ENCODE peak calls at places on chromosomes 13 and 19, in four cellular contexts. One of them, this sample, is unnamed.

GRCh38 chr19:13839938-13840750 is 36.8 kb upstream of the NANOS3 start:
- DNase-seq in KBM-7: no peak
- DNase-seq in GM10248: no peak
- DNase-seq in NCI-H2029: no peak
- DNase-seq in this sample: no peak

GRCh38 chr19:19160489-19161035 is 9.5 kb downstream of the MEF2B start:
- DNase-seq in KBM-7: peak; percentile 44
- DNase-seq in GM10248: peak; percentile 79
- DNase-seq in NCI-H2029: no peak
- DNase-seq in this sample: no peak

GRCh38 chr19:32642771-32643170 is 32.2 kb downstream of the ANKRD27 start:
- DNase-seq in KBM-7: no peak
- DNase-seq in GM10248: no peak
- DNase-seq in NCI-H2029: no peak
- DNase-seq in this sample: no peak

GRCh38 chr19:16301999-16302694 is 22.5 kb upstream of the KLF2 start:
- DNase-seq in KBM-7: no peak
- DNase-seq in GM10248: no peak
- DNase-seq in NCI-H2029: no peak
- DNase-seq in this sample: no peak

GRCh38 chr19:1350861-1351260 is 32.8 kb upstream of the NDUFS7 start:
- DNase-seq in KBM-7: no peak
- DNase-seq in GM10248: no peak
- DNase-seq in NCI-H2029: no peak
- DNase-seq in this sample: no peak

GRCh38 chr13:112897603-112897955 is 71.4 kb upstream of the MCF2L start:
- DNase-seq in KBM-7: no peak
- DNase-seq in GM10248: no peak
- DNase-seq in NCI-H2029: no peak
- DNase-seq in this sample: no peak

GRCh38 chr19:17063412-17063811 is 11.8 kb downstream of the HAUS8 start:
- DNase-seq in KBM-7: no peak
- DNase-seq in GM10248: no peak
- DNase-seq in NCI-H2029: no peak
- DNase-seq in this sample: no peak

GRCh38 chr19:51691122-51692064 is 1.7 kb upstream of the SPACA6 start:
- DNase-seq in KBM-7: peak; percentile 33
- DNase-seq in GM10248: no peak
- DNase-seq in NCI-H2029: no peak
- DNase-seq in this sample: peak; percentile 25

GRCh38 chr13:110873639-110874507 is 41.0 kb downstream of the ANKRD10 start:
- DNase-seq in KBM-7: no peak
- DNase-seq in GM10248: no peak
- DNase-seq in NCI-H2029: no peak
- DNase-seq in this sample: no peak

GRCh38 chr13:112670864-112671263 is 19.0 kb upstream of the ATP11A start:
- DNase-seq in KBM-7: no peak
- DNase-seq in GM10248: no peak
- DNase-seq in NCI-H2029: no peak
- DNase-seq in this sample: no peak

GRCh38 chr13:42345367-42345766 is 73.4 kb downstream of the AKAP11 start:
- DNase-seq in KBM-7: no peak
- DNase-seq in GM10248: peak; percentile 27
- DNase-seq in NCI-H2029: no peak
- DNase-seq in this sample: no peak

GRCh38 chr13:62357887-62358645 is 942.4 kb upstream of the PCDH20 start:
- DNase-seq in KBM-7: peak; percentile 60
- DNase-seq in GM10248: peak; percentile 14
- DNase-seq in NCI-H2029: no peak
- DNase-seq in this sample: no peak

GRCh38 chr19:4581381-4582111 is 22.1 kb upstream of the SEMA6B start:
- DNase-seq in KBM-7: no peak
- DNase-seq in GM10248: no peak
- DNase-seq in NCI-H2029: no peak
- DNase-seq in this sample: peak; percentile 86

GRCh38 chr19:53864308-53864836 is 3.3 kb upstream of the MYADM start:
- DNase-seq in KBM-7: no peak
- DNase-seq in GM10248: no peak
- DNase-seq in NCI-H2029: peak; percentile 56
- DNase-seq in this sample: no peak

GRCh38 chr13:21120191-21120590 is 56.2 kb downstream of the SKA3 start:
- DNase-seq in KBM-7: no peak
- DNase-seq in GM10248: no peak
- DNase-seq in NCI-H2029: no peak
- DNase-seq in this sample: no peak

GRCh38 chr19:13849991-13850909 is 26.7 kb upstream of the NANOS3 start:
- DNase-seq in KBM-7: peak; percentile 69
- DNase-seq in GM10248: peak; percentile 70
- DNase-seq in NCI-H2029: peak; percentile 74
- DNase-seq in this sample: peak; percentile 68

GRCh38 chr19:8302734-8303133 is 5.4 kb downstream of the CD320 start:
- DNase-seq in KBM-7: no peak
- DNase-seq in GM10248: no peak
- DNase-seq in NCI-H2029: no peak
- DNase-seq in this sample: no peak

GRCh38 chr19:50465986-50466771 is 10.1 kb upstream of the EMC10 start:
- DNase-seq in KBM-7: no peak
- DNase-seq in GM10248: no peak
- DNase-seq in NCI-H2029: peak; percentile 77
- DNase-seq in this sample: no peak

GRCh38 chr13:61294467-61295186 is 121.0 kb downstream of the PCDH20 start:
- DNase-seq in KBM-7: no peak
- DNase-seq in GM10248: no peak
- DNase-seq in NCI-H2029: no peak
- DNase-seq in this sample: no peak

GRCh38 chr13:36674337-36675212 is 755 bp downstream of the SERTM1 start:
- DNase-seq in KBM-7: no peak
- DNase-seq in GM10248: no peak
- DNase-seq in NCI-H2029: no peak
- DNase-seq in this sample: no peak

GRCh38 chr13:26061947-26062346 is 10.1 kb upstream of the SHISA2 start:
- DNase-seq in KBM-7: no peak
- DNase-seq in GM10248: no peak
- DNase-seq in NCI-H2029: no peak
- DNase-seq in this sample: no peak

GRCh38 chr19:7988307-7988706 is 17.1 kb downstream of the ELAVL1 start:
- DNase-seq in KBM-7: peak; percentile 18
- DNase-seq in GM10248: no peak
- DNase-seq in NCI-H2029: no peak
- DNase-seq in this sample: no peak

GRCh38 chr13:98471895-98472294 is 105.0 kb downstream of the STK24 start:
- DNase-seq in KBM-7: no peak
- DNase-seq in GM10248: no peak
- DNase-seq in NCI-H2029: no peak
- DNase-seq in this sample: no peak

GRCh38 chr19:31058676-31059075 is 290.6 kb downstream of the TSHZ3 start:
- DNase-seq in KBM-7: no peak
- DNase-seq in GM10248: no peak
- DNase-seq in NCI-H2029: no peak
- DNase-seq in this sample: no peak

GRCh38 chr13:99341969-99342722 is 34.9 kb upstream of the GPR183 start:
- DNase-seq in KBM-7: no peak
- DNase-seq in GM10248: no peak
- DNase-seq in NCI-H2029: no peak
- DNase-seq in this sample: no peak

GRCh38 chr19:13823256-13823655 is 28.0 kb downstream of the ZSWIM4 start:
- DNase-seq in KBM-7: no peak
- DNase-seq in GM10248: no peak
- DNase-seq in NCI-H2029: peak; percentile 62
- DNase-seq in this sample: no peak

GRCh38 chr13:74662895-74663294 is 528.7 kb upstream of the KLF12 start:
- DNase-seq in KBM-7: no peak
- DNase-seq in GM10248: no peak
- DNase-seq in NCI-H2029: no peak
- DNase-seq in this sample: no peak

GRCh38 chr19:34787059-34787824 is 14.2 kb upstream of the ZNF599 start:
- DNase-seq in KBM-7: no peak
- DNase-seq in GM10248: no peak
- DNase-seq in NCI-H2029: no peak
- DNase-seq in this sample: no peak

GRCh38 chr19:2055871-2056809 is 5.1 kb upstream of the MKNK2 start:
- DNase-seq in KBM-7: peak; percentile 39
- DNase-seq in GM10248: no peak
- DNase-seq in NCI-H2029: peak; percentile 64
- DNase-seq in this sample: peak; percentile 60

GRCh38 chr19:46944123-46944718 is 75.4 kb upstream of the NPAS1 start:
- DNase-seq in KBM-7: no peak
- DNase-seq in GM10248: no peak
- DNase-seq in NCI-H2029: no peak
- DNase-seq in this sample: no peak

GRCh38 chr13:26348966-26349365 is 95.0 kb downstream of the CDK8 start:
- DNase-seq in KBM-7: no peak
- DNase-seq in GM10248: no peak
- DNase-seq in NCI-H2029: no peak
- DNase-seq in this sample: no peak

GRCh38 chr19:8367327-8368001 is 3.5 kb downstream of the ANGPTL4 start:
- DNase-seq in KBM-7: peak; percentile 55
- DNase-seq in GM10248: peak; percentile 17
- DNase-seq in NCI-H2029: peak; percentile 64
- DNase-seq in this sample: peak; percentile 44

GRCh38 chr13:21885714-21886224 is 214.9 kb downstream of the FGF9 start:
- DNase-seq in KBM-7: no peak
- DNase-seq in GM10248: no peak
- DNase-seq in NCI-H2029: no peak
- DNase-seq in this sample: no peak

GRCh38 chr19:12913011-12913561 is 6.0 kb downstream of the SYCE2 start:
- DNase-seq in KBM-7: peak; percentile 89
- DNase-seq in GM10248: no peak
- DNase-seq in NCI-H2029: peak; percentile 99
- DNase-seq in this sample: peak; percentile 92